ENCODE peak calls at places on chromosomes 12 and 14, in eight cellular contexts. One of them, this sample, is unnamed.

GRCh38 chr12:64203036-64203435 is 19.1 kb downstream of the KICS2 start:
- DNase-seq in NB4: no peak
- DNase-seq in prostate gland: no peak
- DNase-seq in esophagus squamous epithelium: no peak
- DNase-seq in HCT116: no peak
- DNase-seq in adrenal gland: no peak
- DNase-seq in IMR-90: no peak
- DNase-seq in endothelial cell of umbilical vein: no peak
- DNase-seq in this sample: no peak

GRCh38 chr14:36478782-36479181 is 41.2 kb downstream of the NKX2-1 start:
- DNase-seq in NB4: no peak
- DNase-seq in prostate gland: no peak
- DNase-seq in esophagus squamous epithelium: no peak
- DNase-seq in HCT116: peak; percentile 27
- DNase-seq in adrenal gland: no peak
- DNase-seq in IMR-90: no peak
- DNase-seq in endothelial cell of umbilical vein: no peak
- DNase-seq in this sample: no peak

GRCh38 chr12:52900166-52900895 is 4.5 kb downstream of the KRT8 start:
- DNase-seq in NB4: no peak
- DNase-seq in prostate gland: no peak
- DNase-seq in esophagus squamous epithelium: no peak
- DNase-seq in HCT116: no peak
- DNase-seq in adrenal gland: no peak
- DNase-seq in IMR-90: no peak
- DNase-seq in endothelial cell of umbilical vein: no peak
- DNase-seq in this sample: no peak

GRCh38 chr12:100554608-100555077 is 18.8 kb upstream of the GAS2L3 start:
- DNase-seq in NB4: peak; percentile 81
- DNase-seq in prostate gland: no peak
- DNase-seq in esophagus squamous epithelium: no peak
- DNase-seq in HCT116: peak; percentile 86
- DNase-seq in adrenal gland: peak; percentile 48
- DNase-seq in IMR-90: peak; percentile 90
- DNase-seq in endothelial cell of umbilical vein: peak; percentile 96
- DNase-seq in this sample: peak; percentile 32

GRCh38 chr12:85568395-85569103 is 267.7 kb downstream of the RASSF9 start:
- DNase-seq in NB4: no peak
- DNase-seq in prostate gland: no peak
- DNase-seq in esophagus squamous epithelium: no peak
- DNase-seq in HCT116: no peak
- DNase-seq in adrenal gland: no peak
- DNase-seq in IMR-90: no peak
- DNase-seq in endothelial cell of umbilical vein: no peak
- DNase-seq in this sample: peak; percentile 81

GRCh38 chr14:41663478-41663845 is 56.8 kb downstream of the LRFN5 start:
- DNase-seq in NB4: no peak
- DNase-seq in prostate gland: no peak
- DNase-seq in esophagus squamous epithelium: no peak
- DNase-seq in HCT116: no peak
- DNase-seq in adrenal gland: no peak
- DNase-seq in IMR-90: peak; percentile 11
- DNase-seq in endothelial cell of umbilical vein: no peak
- DNase-seq in this sample: no peak

GRCh38 chr12:93918262-93918661 is 230.1 kb upstream of the PLXNC1 start:
- DNase-seq in NB4: no peak
- DNase-seq in prostate gland: no peak
- DNase-seq in esophagus squamous epithelium: no peak
- DNase-seq in HCT116: no peak
- DNase-seq in adrenal gland: peak; percentile 61
- DNase-seq in IMR-90: peak; percentile 75
- DNase-seq in endothelial cell of umbilical vein: no peak
- DNase-seq in this sample: no peak

GRCh38 chr12:48993787-48994186 is 5.4 kb downstream of the DDN start:
- DNase-seq in NB4: no peak
- DNase-seq in prostate gland: no peak
- DNase-seq in esophagus squamous epithelium: no peak
- DNase-seq in HCT116: no peak
- DNase-seq in adrenal gland: no peak
- DNase-seq in IMR-90: no peak
- DNase-seq in endothelial cell of umbilical vein: no peak
- DNase-seq in this sample: no peak

GRCh38 chr12:76739896-76740295 is 24.0 kb upstream of the ZDHHC17 start:
- DNase-seq in NB4: no peak
- DNase-seq in prostate gland: no peak
- DNase-seq in esophagus squamous epithelium: no peak
- DNase-seq in HCT116: no peak
- DNase-seq in adrenal gland: no peak
- DNase-seq in IMR-90: no peak
- DNase-seq in endothelial cell of umbilical vein: no peak
- DNase-seq in this sample: no peak

GRCh38 chr14:49860988-49861387 is 8.4 kb upstream of the NEMF start:
- DNase-seq in NB4: no peak
- DNase-seq in prostate gland: no peak
- DNase-seq in esophagus squamous epithelium: no peak
- DNase-seq in HCT116: no peak
- DNase-seq in adrenal gland: no peak
- DNase-seq in IMR-90: no peak
- DNase-seq in endothelial cell of umbilical vein: no peak
- DNase-seq in this sample: no peak

GRCh38 chr14:49863483-49864262 is 11.1 kb upstream of the NEMF start:
- DNase-seq in NB4: peak; percentile 46
- DNase-seq in prostate gland: no peak
- DNase-seq in esophagus squamous epithelium: no peak
- DNase-seq in HCT116: no peak
- DNase-seq in adrenal gland: peak; percentile 56
- DNase-seq in IMR-90: no peak
- DNase-seq in endothelial cell of umbilical vein: peak; percentile 21
- DNase-seq in this sample: no peak

GRCh38 chr14:49861581-49861922 is 9.0 kb upstream of the NEMF start:
- DNase-seq in NB4: peak; percentile 85
- DNase-seq in prostate gland: peak; percentile 64
- DNase-seq in esophagus squamous epithelium: no peak
- DNase-seq in HCT116: no peak
- DNase-seq in adrenal gland: peak; percentile 73
- DNase-seq in IMR-90: peak; percentile 87
- DNase-seq in endothelial cell of umbilical vein: no peak
- DNase-seq in this sample: peak; percentile 68

GRCh38 chr14:49865431-49865859 is 12.9 kb upstream of the NEMF start:
- DNase-seq in NB4: peak; percentile 76
- DNase-seq in prostate gland: peak; percentile 70
- DNase-seq in esophagus squamous epithelium: no peak
- DNase-seq in HCT116: no peak
- DNase-seq in adrenal gland: peak; percentile 78
- DNase-seq in IMR-90: peak; percentile 63
- DNase-seq in endothelial cell of umbilical vein: peak; percentile 70
- DNase-seq in this sample: peak; percentile 95

DNA sequence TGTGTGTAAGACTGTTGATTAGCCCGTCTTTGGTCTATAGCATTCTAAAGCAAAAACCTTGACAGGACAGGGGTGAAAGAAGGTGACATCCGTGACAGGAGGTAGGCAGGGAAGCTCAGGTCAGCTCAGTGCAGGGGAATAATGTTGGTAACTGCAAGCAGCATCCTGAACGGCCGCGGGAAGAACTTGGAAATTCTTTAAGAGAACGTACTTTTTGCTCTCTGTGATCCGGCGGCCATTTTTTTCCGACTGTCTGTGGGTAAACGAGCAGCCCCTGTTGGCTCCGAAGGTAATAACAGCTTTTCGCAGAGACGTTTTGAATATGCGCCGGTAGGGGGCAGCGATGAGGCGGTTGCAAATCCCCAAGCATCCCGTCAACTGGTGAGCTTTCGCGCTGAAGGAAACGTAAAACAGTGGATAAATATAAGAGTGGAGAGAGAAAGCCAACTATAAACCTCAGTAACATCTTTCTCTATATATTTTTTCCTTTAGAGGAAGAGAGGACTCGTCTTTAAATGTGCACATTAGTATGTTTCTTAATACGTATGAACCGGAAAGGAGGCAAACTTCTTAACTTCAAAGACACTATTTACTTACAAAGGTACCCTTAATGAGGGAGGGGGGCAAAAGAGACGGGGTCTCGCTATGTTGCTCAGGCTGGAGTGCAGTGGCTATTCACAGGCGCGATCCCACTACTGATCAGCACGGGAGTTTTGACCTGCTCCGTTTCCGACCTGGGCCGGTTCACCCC is 9.5 kb upstream of the NEMF start:
- DNase-seq in NB4: peak; percentile 90
- DNase-seq in prostate gland: peak; percentile 88
- DNase-seq in esophagus squamous epithelium: peak; percentile 56
- DNase-seq in HCT116: peak; percentile 82
- DNase-seq in adrenal gland: peak; percentile 83
- DNase-seq in IMR-90: peak; percentile 87
- DNase-seq in endothelial cell of umbilical vein: peak; percentile 93
- DNase-seq in this sample: peak; percentile 98
- TF ChIP-seq POLR2A in NB4: no peak
- TF ChIP-seq POLR2A in prostate gland: peak; percentile 3
- TF ChIP-seq POLR2A in esophagus squamous epithelium: no peak
- TF ChIP-seq POLR2A in HCT116: no peak
- TF ChIP-seq POLR2A in adrenal gland: peak; percentile 27
- TF ChIP-seq POLR2A in IMR-90: peak; percentile 58
- TF ChIP-seq POLR2A in endothelial cell of umbilical vein: no peak
- TF ChIP-seq POLR2A in this sample: no peak

DNA sequence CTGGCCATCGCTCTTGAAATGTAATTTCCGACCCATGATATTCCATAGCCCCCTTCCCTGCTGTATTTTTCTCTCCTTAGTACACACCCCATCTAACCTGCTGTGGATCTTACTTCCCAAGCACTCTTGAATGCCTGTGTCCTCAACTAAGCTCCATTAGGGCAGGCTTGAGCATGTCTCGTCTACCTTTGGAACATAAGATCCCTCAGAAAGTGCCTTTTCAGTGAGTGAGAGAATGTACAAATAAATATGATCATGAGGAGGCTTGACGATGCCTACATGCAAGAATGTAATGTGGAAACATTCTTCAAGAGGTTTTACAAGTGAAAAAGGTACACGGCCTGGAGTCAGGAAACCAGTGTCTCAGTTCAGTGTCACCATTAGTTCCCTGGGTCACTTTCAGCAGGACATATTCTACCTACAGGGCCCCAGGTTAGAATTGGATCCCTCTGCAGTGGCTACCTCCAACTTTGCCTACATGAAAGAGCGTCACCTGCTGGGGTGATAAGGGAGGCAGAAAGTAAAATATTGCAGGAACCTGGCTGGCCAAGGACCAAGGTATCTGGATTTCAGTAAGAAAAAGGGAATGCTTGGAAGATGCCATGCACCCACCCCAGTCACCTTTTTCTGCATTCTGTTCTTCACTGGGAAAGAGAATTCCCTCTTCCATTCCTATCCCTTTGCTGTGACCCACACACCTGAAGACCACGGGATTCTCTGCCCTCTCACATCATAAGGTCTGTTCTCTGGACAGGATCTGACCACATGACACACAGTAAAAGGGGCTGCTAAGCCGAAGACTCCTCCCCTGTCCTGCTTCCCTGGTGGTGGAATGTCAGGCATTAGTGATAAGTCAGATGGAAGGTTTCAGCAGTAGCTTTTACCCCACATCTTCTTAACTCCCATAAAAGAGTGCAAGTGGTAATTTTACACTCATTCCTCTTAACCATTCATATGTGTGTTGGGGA is 24.6 kb upstream of the SERPINA1 start:
- DNase-seq in NB4: no peak
- DNase-seq in prostate gland: no peak
- DNase-seq in esophagus squamous epithelium: no peak
- DNase-seq in HCT116: no peak
- DNase-seq in adrenal gland: no peak
- DNase-seq in IMR-90: no peak
- DNase-seq in endothelial cell of umbilical vein: no peak
- DNase-seq in this sample: no peak
- TF ChIP-seq CTCF in NB4: peak; percentile 49
- TF ChIP-seq CTCF in prostate gland: no peak
- TF ChIP-seq CTCF in esophagus squamous epithelium: no peak
- TF ChIP-seq CTCF in HCT116: peak; percentile 71
- TF ChIP-seq CTCF in adrenal gland: no peak
- TF ChIP-seq CTCF in IMR-90: peak; percentile 42
- TF ChIP-seq CTCF in endothelial cell of umbilical vein: no peak
- TF ChIP-seq CTCF in this sample: no peak

DNA sequence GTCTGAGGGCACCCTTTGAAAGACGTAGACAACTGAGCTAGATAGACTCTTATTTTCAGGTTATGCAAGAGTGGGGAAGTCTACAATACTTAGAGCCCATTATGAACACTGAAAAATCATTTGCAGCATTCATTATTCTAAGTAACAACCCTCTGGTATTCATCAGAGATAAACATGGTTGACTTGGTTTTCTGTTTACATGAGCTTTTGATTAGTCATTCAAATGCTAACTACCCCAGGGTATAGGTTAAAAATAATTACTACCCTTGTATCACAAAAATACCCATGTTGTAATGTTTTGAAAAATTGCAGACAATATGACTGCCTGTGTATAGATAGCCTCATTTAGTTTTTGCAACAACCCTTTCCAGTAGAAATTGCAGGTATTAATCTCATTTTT is 78.5 kb downstream of the PPFIBP1 start:
- DNase-seq in NB4: no peak
- DNase-seq in prostate gland: no peak
- DNase-seq in esophagus squamous epithelium: no peak
- DNase-seq in HCT116: no peak
- DNase-seq in adrenal gland: no peak
- DNase-seq in IMR-90: peak; percentile 39
- DNase-seq in endothelial cell of umbilical vein: no peak
- DNase-seq in this sample: no peak
- H3K4me3 ChIP-seq in NB4: no peak overlapping the region
- H3K4me3 ChIP-seq in prostate gland: no peak overlapping the region
- H3K4me3 ChIP-seq in esophagus squamous epithelium: no peak overlapping the region
- H3K4me3 ChIP-seq in HCT116: no peak overlapping the region
- H3K4me3 ChIP-seq in adrenal gland: no peak overlapping the region
- H3K4me3 ChIP-seq in IMR-90: no peak overlapping the region
- H3K4me3 ChIP-seq in endothelial cell of umbilical vein: no peak overlapping the region
- H3K4me3 ChIP-seq in this sample: no peak overlapping the region

GRCh38 chr14:70416717-70417349 is at the start of gene SYNJ2BP:
- DNase-seq in NB4: peak; percentile 43
- DNase-seq in prostate gland: peak; percentile 79
- DNase-seq in esophagus squamous epithelium: peak; percentile 4
- DNase-seq in HCT116: peak; percentile 69
- DNase-seq in adrenal gland: peak; percentile 77
- DNase-seq in IMR-90: peak; percentile 70
- DNase-seq in endothelial cell of umbilical vein: peak; percentile 74
- DNase-seq in this sample: peak; percentile 92
- TF ChIP-seq POLR2A in NB4: no peak
- TF ChIP-seq POLR2A in prostate gland: no peak
- TF ChIP-seq POLR2A in esophagus squamous epithelium: no peak
- TF ChIP-seq POLR2A in HCT116: peak; percentile 67
- TF ChIP-seq POLR2A in adrenal gland: peak; percentile 13
- TF ChIP-seq POLR2A in IMR-90: no peak
- TF ChIP-seq POLR2A in endothelial cell of umbilical vein: no peak
- TF ChIP-seq POLR2A in this sample: no peak

GRCh38 chr14:96281486-96281885 is 25.5 kb downstream of the BDKRB1 start:
- DNase-seq in NB4: no peak
- DNase-seq in prostate gland: no peak
- DNase-seq in esophagus squamous epithelium: no peak
- DNase-seq in HCT116: no peak
- DNase-seq in adrenal gland: no peak
- DNase-seq in IMR-90: peak; percentile 17
- DNase-seq in endothelial cell of umbilical vein: no peak
- DNase-seq in this sample: no peak
- TF ChIP-seq CTCF in NB4: no peak
- TF ChIP-seq CTCF in prostate gland: no peak
- TF ChIP-seq CTCF in esophagus squamous epithelium: no peak
- TF ChIP-seq CTCF in HCT116: no peak
- TF ChIP-seq CTCF in adrenal gland: no peak
- TF ChIP-seq CTCF in IMR-90: peak; percentile 24
- TF ChIP-seq CTCF in endothelial cell of umbilical vein: no peak
- TF ChIP-seq CTCF in this sample: no peak

This sample was measured in lower leg skin.